ENCODE peak calls at places on chromosomes 3 and 15, in six cellular contexts. W is CD4-positive, alpha-beta T cell; K is fibroblast of lung; D is breast epithelium; G is germinal center; Z is IMR-90. V is an unnamed sample.

GRCh38 chr3:127534564-127534963 is 56.0 kb downstream of the TPRA1 start:
- DNase-seq in W (no peak), K (no peak), D (no peak), G (no peak), Z (no peak), V (no peak)

GRCh38 chr3:23810342-23811116 is 4.8 kb downstream of the UBE2E1 start:
- DNase-seq in W (peak), K (peak), D (no peak), G (peak), Z (no peak), V (peak)

GRCh38 chr3:29914861-29915524 is 634.1 kb downstream of the RBMS3 start:
- DNase-seq in W (no peak), K (peak), D (no peak), G (no peak), Z (peak), V (no peak)

GRCh38 chr3:13319821-13320220 is 100.3 kb downstream of the NUP210 start:
- DNase-seq in W (no peak), K (no peak), D (no peak), G (no peak), Z (no peak), V (no peak)

GRCh38 chr3:184737641-184738518 is 26.0 kb upstream of the MAGEF1 start:
- DNase-seq in W (no peak), K (peak), D (peak), G (no peak), Z (peak), V (peak)

GRCh38 chr3:87979527-87979926 is 79.3 kb downstream of the CGGBP1 start:
- DNase-seq in W (no peak), K (no peak), D (no peak), G (no peak), Z (no peak), V (no peak)

GRCh38 chr3:43549626-43550025 is 72.2 kb downstream of the ANO10 start:
- DNase-seq in W (no peak), K (peak), D (no peak), G (no peak), Z (no peak), V (no peak)

GRCh38 chr3:113721638-113722037 is 24.4 kb downstream of the NAA50 start:
- DNase-seq in W (no peak), K (no peak), D (no peak), G (no peak), Z (no peak), V (no peak)

GRCh38 chr15:58839485-58839884 is 68.4 kb downstream of the MINDY2 start:
- DNase-seq in W (no peak), K (no peak), D (no peak), G (peak), Z (peak), V (peak)

GRCh38 chr15:74382004-74382816 is 14.8 kb upstream of the CYP11A1 start:
- DNase-seq in W (peak), K (peak), D (peak), G (peak), Z (peak), V (peak)

GRCh38 chr3:40096561-40097506 is 212.7 kb upstream of the EIF1B start:
- DNase-seq in W (no peak), K (peak), D (peak), G (no peak), Z (no peak), V (no peak)

GRCh38 chr3:23752126-23752525 is 53.6 kb upstream of the UBE2E1 start:
- DNase-seq in W (no peak), K (peak), D (no peak), G (no peak), Z (no peak), V (no peak)

GRCh38 chr3:108280476-108280875 is 15.9 kb upstream of the HHLA2 start:
- DNase-seq in W (no peak), K (no peak), D (no peak), G (no peak), Z (no peak), V (no peak)

GRCh38 chr3:119240101-119240581 is 537 bp downstream of the B4GALT4 start:
- DNase-seq in W (no peak), K (peak), D (no peak), G (peak), Z (no peak), V (peak)

GRCh38 chr3:151330899-151331298 is 1.6 kb upstream of the P2RY13 start:
- DNase-seq in W (no peak), K (no peak), D (no peak), G (no peak), Z (peak), V (no peak)

GRCh38 chr15:64895285-64896065 is 16.2 kb upstream of the ANKDD1A start:
- DNase-seq in W (peak), K (no peak), D (no peak), G (peak), Z (peak), V (peak)

GRCh38 chr15:51267047-51267713 is 71.2 kb downstream of the CYP19A1 start:
- DNase-seq in W (no peak), K (peak), D (no peak), G (no peak), Z (no peak), V (no peak)

GRCh38 chr3:195010551-195011100 is 260.3 kb downstream of the XXYLT1 start:
- DNase-seq in W (no peak), K (no peak), D (no peak), G (no peak), Z (no peak), V (no peak)

GRCh38 chr15:51702710-51703109 is 21.4 kb downstream of the SCG3 start:
- DNase-seq in W (no peak), K (no peak), D (no peak), G (no peak), Z (no peak), V (no peak)

GRCh38 chr3:147152476-147152875 is 253.9 kb downstream of the ZIC4 start:
- DNase-seq in W (no peak), K (no peak), D (no peak), G (no peak), Z (no peak), V (no peak)

GRCh38 chr3:128679338-128679737 is 28.7 kb upstream of the RPN1 start:
- DNase-seq in W (no peak), K (no peak), D (no peak), G (no peak), Z (no peak), V (no peak)

GRCh38 chr15:81285461-81285860 is 38.5 kb downstream of the STARD5 start:
- DNase-seq in W (no peak), K (no peak), D (no peak), G (no peak), Z (no peak), V (no peak)

GRCh38 chr3:46571684-46572083 is 5.6 kb upstream of the LRRC2 start:
- DNase-seq in W (no peak), K (no peak), D (no peak), G (no peak), Z (no peak), V (no peak)

GRCh38 chr3:42314411-42314810 is 48.4 kb upstream of the CCK start:
- DNase-seq in W (no peak), K (peak), D (no peak), G (no peak), Z (no peak), V (peak)

GRCh38 chr3:184466413-184466960 is 86.6 kb downstream of the CHRD start:
- DNase-seq in W (no peak), K (peak), D (no peak), G (no peak), Z (peak), V (peak)

GRCh38 chr15:87354661-87355410 is 901.7 kb downstream of the NTRK3 start:
- DNase-seq in W (no peak), K (peak), D (no peak), G (no peak), Z (peak), V (no peak)

GRCh38 chr3:65678480-65678879 is 360.2 kb downstream of the MAGI1 start:
- DNase-seq in W (no peak), K (no peak), D (no peak), G (no peak), Z (no peak), V (no peak)

GRCh38 chr3:55899887-55900286 is 412.8 kb upstream of the WNT5A start:
- DNase-seq in W (no peak), K (no peak), D (no peak), G (no peak), Z (no peak), V (peak)

GRCh38 chr3:172709776-172710708 is 825 bp downstream of the NCEH1 start:
- DNase-seq in W (no peak), K (peak), D (peak), G (peak), Z (peak), V (peak)

GRCh38 chr3:194034556-194035336 is 101.2 kb upstream of the HES1 start:
- DNase-seq in W (no peak), K (no peak), D (no peak), G (no peak), Z (no peak), V (no peak)

GRCh38 chr3:133834621-133835417 is 29.2 kb downstream of the SRPRB start:
- DNase-seq in W (no peak), K (no peak), D (no peak), G (no peak), Z (no peak), V (no peak)

GRCh38 chr3:37741644-37742043 is 120.0 kb upstream of the CTDSPL start:
- DNase-seq in W (no peak), K (no peak), D (peak), G (no peak), Z (no peak), V (peak)

GRCh38 chr15:72358532-72359180 is 17.2 kb downstream of the HEXA start:
- DNase-seq in W (no peak), K (peak), D (peak), G (no peak), Z (peak), V (no peak)

GRCh38 chr3:42216302-42216701 is 49.7 kb downstream of the CCK start:
- DNase-seq in W (no peak), K (no peak), D (no peak), G (no peak), Z (no peak), V (no peak)

GRCh38 chr3:46663611-46664135 is 29.8 kb downstream of the ALS2CL start:
- DNase-seq in W (no peak), K (peak), D (no peak), G (peak), Z (peak), V (peak)

GRCh38 chr15:29490747-29491471 is 221.3 kb upstream of the NSMCE3 start:
- DNase-seq in W (no peak), K (no peak), D (no peak), G (no peak), Z (no peak), V (no peak)